ENCODE peak calls at places on chromosomes 11 and 22, in eight cellular contexts. One of them, this sample, is unnamed.

GRCh38 chr11:134407321-134407828 is 4.7 kb downstream of the B3GAT1 start:
- DNase-seq in CD8-positive, alpha-beta T cell: no peak
- DNase-seq in foreskin fibroblast: no peak
- DNase-seq in cardiac fibroblast: no peak
- DNase-seq in colonic mucosa: no peak
- DNase-seq in HCT116: no peak
- DNase-seq in Caco-2: no peak
- DNase-seq in brain microvascular endothelial cell: no peak
- DNase-seq in this sample: peak; percentile 57

GRCh38 chr11:64572143-64572542 is 18.9 kb upstream of the SLC22A12 start:
- DNase-seq in CD8-positive, alpha-beta T cell: no peak
- DNase-seq in foreskin fibroblast: no peak
- DNase-seq in cardiac fibroblast: no peak
- DNase-seq in colonic mucosa: no peak
- DNase-seq in HCT116: no peak
- DNase-seq in Caco-2: no peak
- DNase-seq in brain microvascular endothelial cell: no peak
- DNase-seq in this sample: no peak

GRCh38 chr11:15291885-15292284 is 177.2 kb downstream of the INSC start:
- DNase-seq in CD8-positive, alpha-beta T cell: no peak
- DNase-seq in foreskin fibroblast: no peak
- DNase-seq in cardiac fibroblast: no peak
- DNase-seq in colonic mucosa: no peak
- DNase-seq in HCT116: no peak
- DNase-seq in Caco-2: no peak
- DNase-seq in brain microvascular endothelial cell: no peak
- DNase-seq in this sample: no peak

GRCh38 chr11:1236316-1237127 is 13.7 kb downstream of the MUC5B start:
- DNase-seq in CD8-positive, alpha-beta T cell: peak; percentile 12
- DNase-seq in foreskin fibroblast: no peak
- DNase-seq in cardiac fibroblast: no peak
- DNase-seq in colonic mucosa: no peak
- DNase-seq in HCT116: no peak
- DNase-seq in Caco-2: no peak
- DNase-seq in brain microvascular endothelial cell: no peak
- DNase-seq in this sample: no peak

GRCh38 chr11:72720047-72720446 is 32.2 kb downstream of the ARAP1 start:
- DNase-seq in CD8-positive, alpha-beta T cell: no peak
- DNase-seq in foreskin fibroblast: no peak
- DNase-seq in cardiac fibroblast: no peak
- DNase-seq in colonic mucosa: no peak
- DNase-seq in HCT116: no peak
- DNase-seq in Caco-2: no peak
- DNase-seq in brain microvascular endothelial cell: no peak
- DNase-seq in this sample: no peak

GRCh38 chr11:72950685-72951084 is 136.5 kb downstream of the ATG16L2 start:
- DNase-seq in CD8-positive, alpha-beta T cell: no peak
- DNase-seq in foreskin fibroblast: no peak
- DNase-seq in cardiac fibroblast: no peak
- DNase-seq in colonic mucosa: no peak
- DNase-seq in HCT116: no peak
- DNase-seq in Caco-2: no peak
- DNase-seq in brain microvascular endothelial cell: no peak
- DNase-seq in this sample: no peak

GRCh38 chr11:19951558-19952083 is 208.7 kb downstream of the DBX1 start:
- DNase-seq in CD8-positive, alpha-beta T cell: no peak
- DNase-seq in foreskin fibroblast: peak; percentile 79
- DNase-seq in cardiac fibroblast: peak; percentile 72
- DNase-seq in colonic mucosa: no peak
- DNase-seq in HCT116: peak; percentile 32
- DNase-seq in Caco-2: peak; percentile 72
- DNase-seq in brain microvascular endothelial cell: no peak
- DNase-seq in this sample: no peak

GRCh38 chr22:29726512-29727247 is 6.9 kb downstream of the CABP7 start:
- DNase-seq in CD8-positive, alpha-beta T cell: no peak
- DNase-seq in foreskin fibroblast: peak; percentile 35
- DNase-seq in cardiac fibroblast: peak; percentile 21
- DNase-seq in colonic mucosa: no peak
- DNase-seq in HCT116: no peak
- DNase-seq in Caco-2: no peak
- DNase-seq in brain microvascular endothelial cell: no peak
- DNase-seq in this sample: peak; percentile 29

GRCh38 chr22:37043828-37044538 is 7.6 kb upstream of the KCTD17 start:
- DNase-seq in CD8-positive, alpha-beta T cell: no peak
- DNase-seq in foreskin fibroblast: peak; percentile 53
- DNase-seq in cardiac fibroblast: peak; percentile 61
- DNase-seq in colonic mucosa: peak; percentile 90
- DNase-seq in HCT116: peak; percentile 47
- DNase-seq in Caco-2: peak; percentile 88
- DNase-seq in brain microvascular endothelial cell: no peak
- DNase-seq in this sample: no peak

GRCh38 chr11:119617343-119617713 is 111.7 kb downstream of the NECTIN1 start:
- DNase-seq in CD8-positive, alpha-beta T cell: no peak
- DNase-seq in foreskin fibroblast: no peak
- DNase-seq in cardiac fibroblast: no peak
- DNase-seq in colonic mucosa: no peak
- DNase-seq in HCT116: no peak
- DNase-seq in Caco-2: no peak
- DNase-seq in brain microvascular endothelial cell: no peak
- DNase-seq in this sample: no peak

GRCh38 chr11:117932987-117933386 is 3.8 kb upstream of the TMPRSS13 start:
- DNase-seq in CD8-positive, alpha-beta T cell: no peak
- DNase-seq in foreskin fibroblast: no peak
- DNase-seq in cardiac fibroblast: no peak
- DNase-seq in colonic mucosa: no peak
- DNase-seq in HCT116: no peak
- DNase-seq in Caco-2: no peak
- DNase-seq in brain microvascular endothelial cell: no peak
- DNase-seq in this sample: no peak

GRCh38 chr11:2537896-2538855 is 93.4 kb downstream of the KCNQ1 start:
- DNase-seq in CD8-positive, alpha-beta T cell: no peak
- DNase-seq in foreskin fibroblast: no peak
- DNase-seq in cardiac fibroblast: no peak
- DNase-seq in colonic mucosa: no peak
- DNase-seq in HCT116: no peak
- DNase-seq in Caco-2: no peak
- DNase-seq in brain microvascular endothelial cell: no peak
- DNase-seq in this sample: no peak

GRCh38 chr11:33530824-33531223 is 169.8 kb downstream of the C11orf91 start:
- DNase-seq in CD8-positive, alpha-beta T cell: no peak
- DNase-seq in foreskin fibroblast: peak; percentile 72
- DNase-seq in cardiac fibroblast: peak; percentile 40
- DNase-seq in colonic mucosa: no peak
- DNase-seq in HCT116: no peak
- DNase-seq in Caco-2: no peak
- DNase-seq in brain microvascular endothelial cell: peak; percentile 47
- DNase-seq in this sample: no peak

GRCh38 chr22:36853407-36854099 is 7.3 kb upstream of the NCF4 start:
- DNase-seq in CD8-positive, alpha-beta T cell: peak; percentile 87
- DNase-seq in foreskin fibroblast: peak; percentile 43
- DNase-seq in cardiac fibroblast: peak; percentile 74
- DNase-seq in colonic mucosa: peak; percentile 75
- DNase-seq in HCT116: peak; percentile 40
- DNase-seq in Caco-2: peak; percentile 60
- DNase-seq in brain microvascular endothelial cell: peak; percentile 50
- DNase-seq in this sample: no peak

GRCh38 chr11:130421199-130421585 is 7.2 kb downstream of the ADAMTS8 start:
- DNase-seq in CD8-positive, alpha-beta T cell: no peak
- DNase-seq in foreskin fibroblast: no peak
- DNase-seq in cardiac fibroblast: no peak
- DNase-seq in colonic mucosa: no peak
- DNase-seq in HCT116: no peak
- DNase-seq in Caco-2: no peak
- DNase-seq in brain microvascular endothelial cell: no peak
- DNase-seq in this sample: no peak

GRCh38 chr22:43402128-43402527 is 9.7 kb upstream of the MPPED1 start:
- DNase-seq in CD8-positive, alpha-beta T cell: no peak
- DNase-seq in foreskin fibroblast: no peak
- DNase-seq in cardiac fibroblast: no peak
- DNase-seq in colonic mucosa: no peak
- DNase-seq in HCT116: no peak
- DNase-seq in Caco-2: no peak
- DNase-seq in brain microvascular endothelial cell: no peak
- DNase-seq in this sample: no peak

GRCh38 chr11:13694115-13694514 is 25.6 kb downstream of the FAR1 start:
- DNase-seq in CD8-positive, alpha-beta T cell: no peak
- DNase-seq in foreskin fibroblast: no peak
- DNase-seq in cardiac fibroblast: no peak
- DNase-seq in colonic mucosa: no peak
- DNase-seq in HCT116: no peak
- DNase-seq in Caco-2: no peak
- DNase-seq in brain microvascular endothelial cell: no peak
- DNase-seq in this sample: no peak

GRCh38 chr11:117269856-117270255 is 21.3 kb upstream of the BACE1-AS start:
- DNase-seq in CD8-positive, alpha-beta T cell: no peak
- DNase-seq in foreskin fibroblast: no peak
- DNase-seq in cardiac fibroblast: no peak
- DNase-seq in colonic mucosa: no peak
- DNase-seq in HCT116: no peak
- DNase-seq in Caco-2: peak; percentile 63
- DNase-seq in brain microvascular endothelial cell: no peak
- DNase-seq in this sample: no peak

GRCh38 chr11:16611395-16612233 is 126.8 kb upstream of the C11orf58 start:
- DNase-seq in CD8-positive, alpha-beta T cell: no peak
- DNase-seq in foreskin fibroblast: no peak
- DNase-seq in cardiac fibroblast: no peak
- DNase-seq in colonic mucosa: no peak
- DNase-seq in HCT116: no peak
- DNase-seq in Caco-2: no peak
- DNase-seq in brain microvascular endothelial cell: no peak
- DNase-seq in this sample: no peak

GRCh38 chr11:17864478-17864941 is 129.9 kb downstream of the KCNC1 start:
- DNase-seq in CD8-positive, alpha-beta T cell: no peak
- DNase-seq in foreskin fibroblast: no peak
- DNase-seq in cardiac fibroblast: no peak
- DNase-seq in colonic mucosa: peak; percentile 26
- DNase-seq in HCT116: no peak
- DNase-seq in Caco-2: peak; percentile 51
- DNase-seq in brain microvascular endothelial cell: no peak
- DNase-seq in this sample: no peak

GRCh38 chr22:46660604-46661201 is 40.5 kb downstream of the GRAMD4 start:
- DNase-seq in CD8-positive, alpha-beta T cell: peak; percentile 21
- DNase-seq in foreskin fibroblast: no peak
- DNase-seq in cardiac fibroblast: no peak
- DNase-seq in colonic mucosa: peak; percentile 82
- DNase-seq in HCT116: no peak
- DNase-seq in Caco-2: no peak
- DNase-seq in brain microvascular endothelial cell: no peak
- DNase-seq in this sample: no peak

GRCh38 chr11:105612766-105613165 is 2.9 kb downstream of the GRIA4 start:
- DNase-seq in CD8-positive, alpha-beta T cell: no peak
- DNase-seq in foreskin fibroblast: no peak
- DNase-seq in cardiac fibroblast: no peak
- DNase-seq in colonic mucosa: no peak
- DNase-seq in HCT116: no peak
- DNase-seq in Caco-2: no peak
- DNase-seq in brain microvascular endothelial cell: no peak
- DNase-seq in this sample: no peak

GRCh38 chr11:77487790-77488189 is 13.9 kb upstream of the PAK1 start:
- DNase-seq in CD8-positive, alpha-beta T cell: no peak
- DNase-seq in foreskin fibroblast: no peak
- DNase-seq in cardiac fibroblast: no peak
- DNase-seq in colonic mucosa: no peak
- DNase-seq in HCT116: no peak
- DNase-seq in Caco-2: no peak
- DNase-seq in brain microvascular endothelial cell: no peak
- DNase-seq in this sample: no peak

GRCh38 chr11:128390246-128390645 is 197.1 kb downstream of the ETS1 start:
- DNase-seq in CD8-positive, alpha-beta T cell: no peak
- DNase-seq in foreskin fibroblast: no peak
- DNase-seq in cardiac fibroblast: no peak
- DNase-seq in colonic mucosa: no peak
- DNase-seq in HCT116: no peak
- DNase-seq in Caco-2: no peak
- DNase-seq in brain microvascular endothelial cell: no peak
- DNase-seq in this sample: no peak

GRCh38 chr11:101445761-101446160 is 138.0 kb downstream of the TRPC6 start:
- DNase-seq in CD8-positive, alpha-beta T cell: no peak
- DNase-seq in foreskin fibroblast: peak; percentile 44
- DNase-seq in cardiac fibroblast: peak; percentile 40
- DNase-seq in colonic mucosa: no peak
- DNase-seq in HCT116: no peak
- DNase-seq in Caco-2: no peak
- DNase-seq in brain microvascular endothelial cell: no peak
- DNase-seq in this sample: no peak

GRCh38 chr22:22074634-22075381 is 92.2 kb upstream of the TOP3B start:
- DNase-seq in CD8-positive, alpha-beta T cell: no peak
- DNase-seq in foreskin fibroblast: no peak
- DNase-seq in cardiac fibroblast: no peak
- DNase-seq in colonic mucosa: no peak
- DNase-seq in HCT116: no peak
- DNase-seq in Caco-2: no peak
- DNase-seq in brain microvascular endothelial cell: no peak
- DNase-seq in this sample: no peak

GRCh38 chr11:71554996-71555395 is 6.8 kb downstream of the KRTAP5-9 start:
- DNase-seq in CD8-positive, alpha-beta T cell: no peak
- DNase-seq in foreskin fibroblast: no peak
- DNase-seq in cardiac fibroblast: no peak
- DNase-seq in colonic mucosa: no peak
- DNase-seq in HCT116: no peak
- DNase-seq in Caco-2: no peak
- DNase-seq in brain microvascular endothelial cell: no peak
- DNase-seq in this sample: no peak

GRCh38 chr11:68646832-68647231 is 37.5 kb upstream of the GAL start:
- DNase-seq in CD8-positive, alpha-beta T cell: no peak
- DNase-seq in foreskin fibroblast: no peak
- DNase-seq in cardiac fibroblast: no peak
- DNase-seq in colonic mucosa: no peak
- DNase-seq in HCT116: no peak
- DNase-seq in Caco-2: no peak
- DNase-seq in brain microvascular endothelial cell: no peak
- DNase-seq in this sample: no peak
- H3K4me3 ChIP-seq in CD8-positive, alpha-beta T cell: no peak overlapping the region
- H3K4me3 ChIP-seq in foreskin fibroblast: no peak overlapping the region
- H3K4me3 ChIP-seq in cardiac fibroblast: no peak overlapping the region
- H3K4me3 ChIP-seq in colonic mucosa: no peak overlapping the region
- H3K4me3 ChIP-seq in HCT116: no peak overlapping the region
- H3K4me3 ChIP-seq in Caco-2: no peak overlapping the region
- H3K4me3 ChIP-seq in brain microvascular endothelial cell: no peak overlapping the region
- H3K4me3 ChIP-seq in this sample: no peak overlapping the region

GRCh38 chr11:11620966-11621880 is 582 bp downstream of the GALNT18 start:
- DNase-seq in CD8-positive, alpha-beta T cell: no peak
- DNase-seq in foreskin fibroblast: peak; percentile 68
- DNase-seq in cardiac fibroblast: peak; percentile 19
- DNase-seq in colonic mucosa: peak; percentile 27
- DNase-seq in HCT116: no peak
- DNase-seq in Caco-2: peak; percentile 19
- DNase-seq in brain microvascular endothelial cell: no peak
- DNase-seq in this sample: no peak
- H3K4me3 ChIP-seq in CD8-positive, alpha-beta T cell: peak overlapping the region; percentile 26
- H3K4me3 ChIP-seq in foreskin fibroblast: peak overlapping the region; percentile 52
- H3K4me3 ChIP-seq in cardiac fibroblast: peak overlapping the region; percentile 46
- H3K4me3 ChIP-seq in colonic mucosa: peak overlapping the region; percentile 55
- H3K4me3 ChIP-seq in HCT116: peak overlapping the region; percentile 85
- H3K4me3 ChIP-seq in Caco-2: peak overlapping the region; percentile 44
- H3K4me3 ChIP-seq in brain microvascular endothelial cell: peak overlapping the region; percentile 55
- H3K4me3 ChIP-seq in this sample: peak overlapping the region; percentile 64

GRCh38 chr11:107676341-107676740 is 35.5 kb downstream of the SLN start:
- DNase-seq in CD8-positive, alpha-beta T cell: no peak
- DNase-seq in foreskin fibroblast: no peak
- DNase-seq in cardiac fibroblast: no peak
- DNase-seq in colonic mucosa: no peak
- DNase-seq in HCT116: no peak
- DNase-seq in Caco-2: no peak
- DNase-seq in brain microvascular endothelial cell: no peak
- DNase-seq in this sample: no peak
- H3K4me3 ChIP-seq in CD8-positive, alpha-beta T cell: no peak overlapping the region
- H3K4me3 ChIP-seq in foreskin fibroblast: no peak overlapping the region
- H3K4me3 ChIP-seq in cardiac fibroblast: no peak overlapping the region
- H3K4me3 ChIP-seq in colonic mucosa: no peak overlapping the region
- H3K4me3 ChIP-seq in HCT116: no peak overlapping the region
- H3K4me3 ChIP-seq in Caco-2: no peak overlapping the region
- H3K4me3 ChIP-seq in brain microvascular endothelial cell: no peak overlapping the region
- H3K4me3 ChIP-seq in this sample: no peak overlapping the region

GRCh38 chr11:123360267-123360936 is 69.7 kb upstream of the GRAMD1B start:
- DNase-seq in CD8-positive, alpha-beta T cell: no peak
- DNase-seq in foreskin fibroblast: no peak
- DNase-seq in cardiac fibroblast: no peak
- DNase-seq in colonic mucosa: no peak
- DNase-seq in HCT116: no peak
- DNase-seq in Caco-2: no peak
- DNase-seq in brain microvascular endothelial cell: no peak
- DNase-seq in this sample: no peak
- H3K4me3 ChIP-seq in CD8-positive, alpha-beta T cell: no peak overlapping the region
- H3K4me3 ChIP-seq in foreskin fibroblast: no peak overlapping the region
- H3K4me3 ChIP-seq in cardiac fibroblast: no peak overlapping the region
- H3K4me3 ChIP-seq in colonic mucosa: no peak overlapping the region
- H3K4me3 ChIP-seq in HCT116: no peak overlapping the region
- H3K4me3 ChIP-seq in Caco-2: no peak overlapping the region
- H3K4me3 ChIP-seq in brain microvascular endothelial cell: no peak overlapping the region
- H3K4me3 ChIP-seq in this sample: no peak overlapping the region

This sample was measured in retinal pigment epithelial cell.